ENCODE peak calls at places on chromosomes 13 and 19, in five cellular contexts. B is AG09309, L is osteoblast, J is tibial nerve, H is endodermal cell. R is an unnamed sample.
A peak's percentile ranks its signal among the peaks of the same experiment; 100 is the strongest.

GRCh38 chr13:93861818-93862217 is 617.7 kb downstream of the DCT start:
- DNase-seq in B (peak; percentile 32), L (peak; percentile 6), J (no peak), H (peak; percentile 49), R (no peak)

GRCh38 chr19:15107056-15108010 is at the start of gene SYDE1:
- DNase-seq in B (no peak), L (peak; percentile 98), J (no peak), H (peak; percentile 91), R (no peak)

GRCh38 chr19:30036154-30037129 is 94.4 kb downstream of the URI1 start:
- DNase-seq in B (no peak), L (no peak), J (no peak), H (no peak), R (no peak)

GRCh38 chr13:44321961-44322360 is 51.7 kb upstream of the SERP2 start:
- DNase-seq in B (no peak), L (no peak), J (no peak), H (no peak), R (no peak)

GRCh38 chr13:21050288-21051197 is 10.8 kb downstream of the LATS2 start:
- DNase-seq in B (no peak), L (no peak), J (no peak), H (no peak), R (no peak)

GRCh38 chr19:51735759-51736449 is 12.1 kb upstream of the HAS1 start:
- DNase-seq in B (peak; percentile 82), L (peak; percentile 90), J (peak; percentile 60), H (no peak), R (no peak)

GRCh38 chr13:38002596-38002995 is 133.0 kb upstream of the TRPC4 start:
- DNase-seq in B (no peak), L (no peak), J (no peak), H (no peak), R (no peak)

GRCh38 chr19:33430674-33431277 is 57.3 kb downstream of the CEBPG start:
- DNase-seq in B (no peak), L (peak; percentile 96), J (peak; percentile 37), H (peak; percentile 92), R (peak; percentile 75)

GRCh38 chr13:106357198-106357597 is 178.3 kb downstream of the EFNB2 start:
- DNase-seq in B (no peak), L (peak; percentile 76), J (no peak), H (no peak), R (no peak)

GRCh38 chr13:80029170-80029569 is 311.8 kb downstream of the SPRY2 start:
- DNase-seq in B (no peak), L (no peak), J (no peak), H (no peak), R (no peak)

GRCh38 chr13:100646030-100646673 is 28.4 kb downstream of the TMTC4 start:
- DNase-seq in B (no peak), L (peak; percentile 87), J (no peak), H (peak; percentile 78), R (peak; percentile 82)

GRCh38 chr19:55085923-55086715 is 10.4 kb downstream of the EPS8L1 start:
- DNase-seq in B (no peak), L (peak; percentile 90), J (no peak), H (peak; percentile 79), R (no peak)

GRCh38 chr13:71605744-71606143 is 261.3 kb downstream of the DACH1 start:
- DNase-seq in B (no peak), L (no peak), J (no peak), H (no peak), R (no peak)

GRCh38 chr19:10643968-10644290 is 10.2 kb upstream of the ILF3 start:
- DNase-seq in B (no peak), L (peak; percentile 57), J (no peak), H (peak; percentile 58), R (no peak)

GRCh38 chr19:30070198-30070969 is 128.3 kb downstream of the URI1 start:
- DNase-seq in B (no peak), L (peak; percentile 71), J (no peak), H (peak; percentile 37), R (peak; percentile 24)

GRCh38 chr13:23025848-23026608 is 154.8 kb upstream of the SGCG start:
- DNase-seq in B (no peak), L (no peak), J (no peak), H (no peak), R (no peak)

GRCh38 chr19:34269081-34269480 is 14.7 kb downstream of the GARRE1 start:
- DNase-seq in B (no peak), L (no peak), J (no peak), H (no peak), R (no peak)

GRCh38 chr19:18508585-18508984 is 13.3 kb downstream of the ELL start:
- DNase-seq in B (no peak), L (peak; percentile 15), J (no peak), H (no peak), R (no peak)

GRCh38 chr13:104594801-104595200 is 1528.6 kb upstream of the SLC10A2 start:
- DNase-seq in B (no peak), L (no peak), J (no peak), H (no peak), R (no peak)

GRCh38 chr13:106573855-106574254 is 5.9 kb upstream of the ARGLU1 start:
- DNase-seq in B (no peak), L (no peak), J (peak; percentile 62), H (no peak), R (no peak)

GRCh38 chr19:35140898-35141626 is 2.0 kb upstream of the FXYD7 start:
- DNase-seq in B (no peak), L (peak; percentile 100), J (peak; percentile 94), H (peak; percentile 100), R (peak; percentile 88)

GRCh38 chr19:43820098-43820860 is 6.8 kb upstream of the ZNF283 start:
- DNase-seq in B (no peak), L (peak; percentile 85), J (no peak), H (peak; percentile 58), R (peak; percentile 76)

DNA sequence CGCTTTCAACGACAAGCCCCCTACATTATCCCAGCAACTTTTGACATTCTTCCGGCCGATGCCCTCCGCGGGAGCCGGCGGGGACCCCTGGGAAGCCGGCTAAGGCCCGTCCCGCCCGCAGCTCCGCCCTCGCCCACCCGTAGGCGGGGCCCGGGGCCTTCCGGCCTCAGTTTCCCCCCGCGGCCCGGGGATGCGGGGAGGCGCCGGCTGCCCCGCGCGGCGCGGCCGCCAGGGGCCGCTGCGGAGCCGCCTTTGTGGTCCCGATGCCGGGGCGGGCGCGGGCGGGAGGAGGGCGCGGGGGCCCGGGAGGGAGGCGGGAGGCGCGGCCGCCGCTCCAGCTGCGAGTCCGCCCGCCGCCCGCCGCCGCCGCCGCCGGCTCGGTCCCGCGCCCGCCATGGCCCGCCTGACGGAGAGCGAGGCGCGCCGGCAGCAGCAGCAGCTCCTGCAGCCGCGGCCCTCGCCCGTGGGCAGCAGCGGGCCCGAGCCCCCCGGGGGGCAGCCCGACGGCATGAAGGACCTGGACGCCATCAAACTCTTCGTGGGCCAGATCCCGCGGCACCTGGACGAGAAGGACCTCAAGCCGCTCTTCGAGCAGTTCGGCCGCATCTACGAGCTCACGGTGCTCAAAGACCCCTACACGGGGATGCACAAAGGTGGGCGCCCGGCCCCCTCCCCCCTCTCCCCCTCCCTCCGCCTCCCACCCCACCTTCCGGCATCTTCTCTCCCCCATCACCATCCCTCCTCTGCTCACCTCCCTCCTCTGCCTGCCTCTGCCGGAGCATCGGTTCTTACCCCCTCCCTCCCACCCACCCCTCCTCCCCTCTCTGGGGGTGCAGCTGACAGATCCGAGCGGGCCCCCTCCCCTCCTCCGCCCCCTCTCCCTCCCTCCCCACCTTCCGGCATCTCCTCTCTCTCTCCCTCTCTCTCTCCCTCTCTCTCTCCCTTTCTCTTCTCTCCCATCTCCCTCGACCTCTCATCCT is at the start of gene CELF5:
- DNase-seq in B (no peak), L (peak; percentile 99), J (no peak), H (peak; percentile 85), R (peak; percentile 73)
- TF ChIP-seq CTCF in B (peak; percentile 18), L (peak; percentile 9), J (peak; percentile 72), H (peak; percentile 71), R (peak; percentile 60)

DNA sequence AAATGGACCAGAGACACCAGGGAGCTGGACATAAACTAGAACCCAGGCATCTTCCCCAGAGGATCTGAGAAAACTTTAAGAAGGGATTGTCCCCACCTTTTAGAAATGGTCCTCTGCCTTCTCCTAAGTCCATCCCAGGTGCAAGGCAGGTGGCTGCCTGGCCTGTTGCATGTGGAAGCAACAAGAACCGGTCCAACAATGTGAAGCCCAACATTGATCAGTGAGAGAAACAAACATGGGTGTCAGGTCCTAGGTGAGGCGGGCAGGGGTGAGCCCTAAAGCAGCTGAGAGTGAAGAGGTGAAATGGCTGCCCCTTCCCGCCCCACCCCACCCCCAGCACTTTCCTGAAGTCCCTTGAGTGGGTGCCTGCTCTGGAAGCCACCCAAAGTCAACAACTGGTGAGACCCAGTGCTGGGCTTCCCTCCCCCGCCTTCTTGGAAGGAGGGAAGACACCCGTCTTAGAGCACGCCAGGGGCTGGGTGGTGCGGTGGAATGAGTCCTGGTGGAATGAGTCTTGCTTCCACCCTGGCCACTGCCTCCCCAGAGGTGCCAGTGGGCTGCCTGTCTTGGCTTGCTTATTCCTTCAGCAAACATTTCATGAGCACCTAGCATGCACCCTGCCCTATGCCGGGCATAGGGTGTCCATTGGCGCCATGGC is 1.7 kb downstream of the AP1M1 start:
- DNase-seq in B (no peak), L (peak; percentile 68), J (no peak), H (no peak), R (no peak)
- H3K4me3 ChIP-seq in B (no peak overlapping the region), L (peak overlapping the region; percentile 99), J (peak overlapping the region; percentile 72), H (no peak overlapping the region), R (peak overlapping the region; percentile 100)

DNA sequence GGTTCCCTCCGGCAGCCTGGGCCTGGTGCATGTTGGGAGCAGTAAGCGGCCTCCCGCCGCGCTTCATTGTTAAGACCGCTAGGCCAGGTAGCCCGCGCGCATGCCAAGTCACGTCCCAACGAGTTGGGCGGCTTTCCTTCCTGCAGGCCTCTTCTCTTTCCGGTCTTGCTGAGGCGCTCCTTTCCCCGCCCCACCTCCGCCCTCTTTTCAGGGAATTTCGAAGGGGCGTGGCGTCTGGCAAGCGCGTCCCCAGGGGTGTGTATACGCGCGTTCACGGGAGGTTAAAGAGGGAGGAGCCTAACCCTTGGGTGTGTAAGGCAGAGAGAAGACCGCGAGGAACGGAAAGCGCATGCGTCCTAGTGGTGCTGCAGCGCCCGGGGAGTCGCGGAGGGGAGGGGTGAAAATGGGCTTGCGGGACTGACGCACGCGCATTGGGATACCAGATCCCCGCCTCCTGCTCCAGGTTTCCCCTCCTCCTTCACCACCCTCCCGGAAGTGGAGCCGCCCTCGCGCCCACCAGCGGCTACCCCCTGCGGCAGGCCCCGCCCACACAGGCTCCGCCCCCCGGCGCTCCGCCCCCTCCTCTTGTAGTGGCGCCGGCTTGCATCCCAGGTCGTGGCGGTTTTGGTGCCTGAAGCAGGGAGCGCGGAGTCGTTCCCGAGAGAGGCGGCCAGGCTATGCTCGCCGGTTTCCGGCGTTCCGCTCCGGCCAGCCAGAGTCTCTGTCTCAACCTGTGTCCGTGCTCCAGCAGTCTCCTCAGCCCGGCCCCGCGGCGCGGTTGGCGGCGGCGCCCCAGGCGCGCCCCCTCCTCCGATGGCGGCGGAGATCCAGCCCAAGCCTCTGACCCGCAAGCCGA is at the start of gene WDFY2:
- DNase-seq in B (peak; percentile 99), L (peak; percentile 96), J (peak; percentile 100), H (peak; percentile 100), R (peak; percentile 99)
- TF ChIP-seq CTCF in B (no peak), L (no peak), J (peak; percentile 36), H (no peak), R (peak; percentile 40)

DNA sequence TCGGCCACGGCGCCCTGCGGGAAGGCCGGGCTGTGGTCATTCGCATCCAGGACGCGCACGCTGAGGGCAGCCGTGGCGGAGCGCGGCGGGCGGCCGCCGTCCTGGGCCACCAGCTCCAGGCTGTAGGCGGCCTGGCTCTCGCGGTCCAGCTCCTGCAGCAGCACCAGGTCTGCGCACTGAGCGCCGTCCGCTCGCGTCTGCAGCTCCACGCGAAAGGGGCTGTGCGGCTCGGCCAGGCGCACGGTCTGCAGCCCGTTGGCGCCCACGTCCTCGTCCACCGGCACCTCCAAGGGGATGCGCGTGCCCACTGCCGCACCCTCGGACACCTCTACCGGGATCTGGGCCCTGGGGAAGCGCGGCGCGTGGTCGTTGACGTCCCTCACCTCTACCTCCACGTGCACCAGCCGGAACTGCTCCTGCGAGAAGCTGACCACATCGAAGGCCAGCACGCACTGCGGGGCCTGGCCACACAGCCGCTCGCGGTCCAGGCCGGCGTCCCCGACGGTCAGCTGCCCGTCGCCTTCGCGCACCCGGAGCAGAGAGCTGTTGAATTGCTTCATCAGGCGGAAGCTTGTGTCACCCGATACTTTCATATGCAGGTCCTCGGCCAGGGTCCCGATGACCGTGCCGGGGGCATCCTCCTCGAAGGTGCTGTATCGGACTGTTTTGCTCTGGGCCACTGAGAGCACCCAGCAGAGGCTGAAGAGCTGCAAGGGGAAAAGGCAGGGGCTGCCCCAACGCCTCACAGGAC is 583 bp downstream of the PCDH8 start:
- DNase-seq in B (no peak), L (no peak), J (no peak), H (peak; percentile 58), R (no peak)
- H3K4me3 ChIP-seq in B (no peak overlapping the region), L (no peak overlapping the region), J (peak overlapping the region; percentile 41), H (peak overlapping the region; percentile 77), R (peak overlapping the region; percentile 41)